ENCODE peak calls at places on chromosomes 7 and 10, in seven cellular contexts. M, U, F, A, I, C and Q are unnamed samples.

GRCh38 chr10:132484922-132485321 is 52.7 kb upstream of the INPP5A start:
- DNase-seq in I (no peak), U (no peak), M (no peak), A (no peak), C (no peak), F (no peak), Q (no peak)

GRCh38 chr7:32616625-32617024 is 121.3 kb downstream of the AVL9 start:
- DNase-seq in C (no peak), I (no peak), M (peak; percentile 70), U (no peak), A (no peak), F (no peak), Q (peak; percentile 82)

GRCh38 chr7:140285938-140286337 is 109.2 kb upstream of the KDM7A start:
- DNase-seq in U (no peak), I (no peak), C (no peak), F (no peak), M (no peak), A (no peak), Q (no peak)

GRCh38 chr7:34453150-34453549 is 204.9 kb upstream of the NPSR1 start:
- DNase-seq in U (no peak), M (no peak), C (no peak), A (no peak), F (no peak), I (no peak), Q (peak; percentile 48)

GRCh38 chr10:27911645-27912044 is 87.2 kb downstream of the ODAD2 start:
- DNase-seq in C (no peak), I (no peak), A (no peak), M (peak; percentile 11), F (peak; percentile 40), U (no peak), Q (peak; percentile 46)

GRCh38 chr7:46080595-46081159 is 159.6 kb upstream of the IGFBP3 start:
- DNase-seq in U (no peak), I (no peak), A (no peak), C (no peak), M (no peak), F (no peak), Q (no peak)

GRCh38 chr10:63068246-63068645 is 64.9 kb upstream of the NRBF2 start:
- DNase-seq in C (no peak), I (no peak), U (no peak), M (peak; percentile 4), F (no peak), A (no peak), Q (no peak)

GRCh38 chr10:69360485-69361302 is 56.0 kb downstream of the TACR2 start:
- DNase-seq in C (peak; percentile 89), I (no peak), F (no peak), A (peak; percentile 75), M (peak; percentile 62), U (no peak), Q (peak; percentile 92)

GRCh38 chr7:116209561-116210070 is 723 bp upstream of the TES start:
- DNase-seq in U (no peak), F (no peak), I (no peak), C (no peak), M (no peak), A (no peak), Q (no peak)

GRCh38 chr10:87591589-87591886 is 68.1 kb upstream of the PAPSS2 start:
- DNase-seq in M (no peak), I (no peak), F (no peak), U (no peak), C (no peak), A (no peak), Q (no peak)

GRCh38 chr7:26618898-26619297 is 245.5 kb downstream of the SKAP2 start:
- DNase-seq in C (no peak), U (no peak), M (no peak), F (no peak), A (no peak), I (peak; percentile 49), Q (no peak)

GRCh38 chr7:91557789-91558396 is 293.7 kb downstream of the FZD1 start:
- DNase-seq in F (no peak), U (no peak), I (no peak), A (no peak), M (peak; percentile 95), C (no peak), Q (peak; percentile 97)

GRCh38 chr7:128790297-128791037 is 1.3 kb upstream of the CCDC136 start:
- DNase-seq in U (no peak), M (no peak), I (no peak), F (no peak), A (no peak), C (no peak), Q (no peak)

GRCh38 chr7:30201161-30201666 is 66.4 kb downstream of the MTURN start:
- DNase-seq in I (no peak), U (no peak), M (no peak), F (no peak), C (no peak), A (no peak), Q (no peak)

GRCh38 chr10:75440271-75440793 is 8.9 kb downstream of the LRMDA start:
- DNase-seq in A (no peak), C (no peak), M (no peak), I (no peak), U (no peak), F (no peak), Q (no peak)

GRCh38 chr10:30000802-30001571 is 58.4 kb downstream of the JCAD start:
- DNase-seq in A (no peak), U (no peak), M (peak; percentile 83), I (no peak), F (no peak), C (peak; percentile 68), Q (peak; percentile 86)

GRCh38 chr10:122333037-122333436 is 41.5 kb upstream of the PLEKHA1 start:
- DNase-seq in A (no peak), F (no peak), C (no peak), U (no peak), I (no peak), M (no peak), Q (no peak)

GRCh38 chr10:30373596-30374327 is 24.7 kb upstream of the MTPAP start:
- DNase-seq in F (no peak), C (no peak), M (no peak), U (no peak), A (no peak), I (no peak), Q (no peak)